ENCODE peak calls at places on chromosomes 4 and X, in eight cellular contexts. E, L, J, S, Q, F, A and C are unnamed samples.

GRCh38 chr4:183118585-183118984 is 19.5 kb downstream of the WWC2 start:
- DNase-seq in J (no peak), Q (no peak), F (no peak), A (peak; percentile 70), E (peak; percentile 68), L (peak; percentile 74), S (no peak), C (peak; percentile 52)

GRCh38 chr4:16897351-16897750 is 1.1 kb downstream of the LDB2 start:
- DNase-seq in F (no peak), L (no peak), J (no peak), S (no peak), A (peak; percentile 21), E (peak; percentile 28), Q (no peak), C (no peak)

GRCh38 chr4:107757860-107758476 is 37.9 kb upstream of the PAPSS1 start:
- DNase-seq in J (no peak), L (no peak), A (peak; percentile 17), E (peak; percentile 65), F (no peak), S (no peak), Q (no peak), C (no peak)

GRCh38 chrX:40996886-40997530 is 88.2 kb upstream of the USP9X start:
- DNase-seq in Q (peak; percentile 46), S (peak; percentile 7), E (peak; percentile 85), F (no peak), L (peak; percentile 37), A (peak; percentile 46), J (peak; percentile 4), C (no peak)

GRCh38 chrX:68831405-68832100 is 2.7 kb downstream of the EFNB1 start:
- DNase-seq in Q (no peak), L (no peak), S (no peak), J (no peak), A (no peak), F (no peak), E (no peak), C (no peak)

GRCh38 chrX:15142084-15142715 is 127.7 kb downstream of the ASB9 start:
- DNase-seq in S (no peak), E (no peak), F (no peak), Q (no peak), A (no peak), J (no peak), L (no peak), C (no peak)

GRCh38 chr4:69308634-69309033 is 28.4 kb downstream of the UGT2B28 start:
- DNase-seq in Q (no peak), L (no peak), F (no peak), E (no peak), S (no peak), J (no peak), A (no peak), C (no peak)

GRCh38 chr4:40546972-40547371 is 82.7 kb downstream of the RBM47 start:
- DNase-seq in L (no peak), F (no peak), Q (no peak), J (no peak), S (no peak), A (no peak), E (no peak), C (no peak)

GRCh38 chrX:131985526-131986049 is 37.5 kb upstream of the STK26 start:
- DNase-seq in S (no peak), J (no peak), E (no peak), F (no peak), L (no peak), Q (no peak), A (peak; percentile 28), C (no peak)

GRCh38 chr4:88630756-88631155 is 38.5 kb downstream of the HERC3 start:
- DNase-seq in E (peak; percentile 78), F (no peak), L (peak; percentile 67), S (no peak), Q (peak; percentile 95), A (no peak), J (no peak), C (peak; percentile 31)

GRCh38 chrX:37800762-37801161 is 20.9 kb downstream of the CYBB start:
- DNase-seq in F (no peak), Q (no peak), A (no peak), L (no peak), J (no peak), E (no peak), S (no peak), C (no peak)

GRCh38 chr4:26751838-26752237 is 108.8 kb upstream of the STIM2 start:
- DNase-seq in J (no peak), A (no peak), Q (no peak), L (no peak), F (no peak), E (no peak), S (no peak), C (no peak)

GRCh38 chr4:43968041-43968440 is 480.6 kb downstream of the KCTD8 start:
- DNase-seq in E (no peak), Q (no peak), J (no peak), S (no peak), L (no peak), F (no peak), A (no peak), C (no peak)

GRCh38 chr4:173505924-173506779 is 23.9 kb downstream of the HAND2 start:
- DNase-seq in A (peak; percentile 81), S (peak; percentile 66), L (peak; percentile 44), Q (peak; percentile 17), J (peak; percentile 66), F (no peak), E (peak; percentile 67), C (no peak)

GRCh38 chr4:1403591-1404572 is 2.4 kb downstream of the NKX1-1 start:
- DNase-seq in A (no peak), S (no peak), F (peak; percentile 37), J (no peak), Q (no peak), E (no peak), L (no peak), C (no peak)

GRCh38 chrX:69033936-69034335 is 131.3 kb downstream of the PJA1 start:
- DNase-seq in J (no peak), F (no peak), E (no peak), Q (no peak), L (no peak), S (no peak), A (no peak), C (no peak)

GRCh38 chr4:37780444-37781133 is 45.9 kb upstream of the PGM2 start:
- DNase-seq in J (peak; percentile 31), S (no peak), A (peak; percentile 11), E (peak; percentile 22), F (peak; percentile 79), L (no peak), Q (peak; percentile 44), C (no peak)

GRCh38 chrX:135086197-135086854 is 34.0 kb downstream of the ETDB start:
- DNase-seq in Q (peak; percentile 32), J (peak; percentile 16), A (peak; percentile 69), E (peak; percentile 70), L (peak; percentile 32), F (peak; percentile 63), S (peak; percentile 55), C (peak; percentile 2)

GRCh38 chr4:159368320-159368719 is 265.4 kb downstream of the RAPGEF2 start:
- DNase-seq in Q (no peak), E (no peak), J (no peak), S (no peak), A (no peak), F (no peak), L (no peak), C (no peak)

GRCh38 chr4:24853142-24853541 is 57.8 kb downstream of the SOD3 start:
- DNase-seq in J (no peak), Q (no peak), A (no peak), S (no peak), E (no peak), F (no peak), L (no peak), C (no peak)

GRCh38 chr4:85681194-85681803 is 206.3 kb downstream of the ARHGAP24 start:
- DNase-seq in A (no peak), E (peak; percentile 99), Q (no peak), F (peak; percentile 65), S (no peak), L (peak; percentile 87), J (peak; percentile 53), C (peak; percentile 97)

DNA sequence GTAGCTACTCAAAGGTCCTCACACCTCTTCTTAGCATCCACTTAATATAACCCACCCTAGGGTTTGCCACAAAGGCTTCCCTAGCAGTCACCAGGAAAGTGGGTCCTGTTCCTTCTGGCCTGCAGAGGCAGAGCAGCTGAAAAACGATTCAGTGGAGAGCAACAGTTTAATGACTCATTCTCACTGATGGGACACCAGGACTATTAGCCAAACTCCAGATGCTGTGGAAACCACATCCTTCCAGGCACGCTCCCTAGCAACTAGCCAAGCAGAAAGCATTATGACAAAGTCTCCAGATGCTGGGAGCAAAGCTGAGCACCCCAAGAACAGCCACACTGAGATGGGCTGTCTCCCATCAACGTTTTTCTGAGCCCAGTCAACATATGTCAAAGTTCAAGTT is 30.3 kb upstream of the UTP14A start:
- DNase-seq in F (no peak), L (peak; percentile 73), E (peak; percentile 70), J (no peak), S (peak; percentile 8), A (no peak), Q (no peak), C (peak; percentile 19)
- TF ChIP-seq CTCF in F (no peak), L (no peak), E (no peak), J (no peak), S (no peak), A (no peak), Q (no peak), C (peak; percentile 16)

GRCh38 chr4:121822796-121823504 is 733 bp downstream of the CCNA2 start:
- DNase-seq in F (peak; percentile 47), A (peak; percentile 52), J (peak; percentile 11), Q (no peak), S (peak; percentile 9), L (peak; percentile 9), E (peak; percentile 24), C (no peak)
- TF ChIP-seq CTCF in F (no peak), A (peak; percentile 34), J (no peak), Q (peak; percentile 13), S (no peak), L (peak; percentile 3), E (peak; percentile 9), C (peak; percentile 16)

DNA sequence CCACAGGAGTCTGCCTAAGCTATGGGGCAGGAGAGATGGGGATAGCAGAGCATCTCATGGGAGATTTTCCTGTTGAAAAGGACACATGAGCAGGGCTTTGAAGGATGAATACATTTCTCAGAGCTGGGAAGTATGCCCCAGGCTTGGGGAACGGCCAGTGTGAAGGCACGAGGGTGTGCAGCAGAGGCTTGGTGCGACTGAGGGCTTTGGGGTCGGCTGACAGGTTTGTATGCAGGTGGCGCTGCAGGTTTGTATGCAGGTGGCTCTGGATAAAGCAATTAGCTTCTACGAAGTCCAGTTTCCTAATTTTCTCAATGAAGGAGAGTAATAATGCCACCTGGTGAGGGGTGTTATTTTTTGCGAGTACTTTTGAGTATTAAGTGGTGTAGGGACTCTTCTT is 6.8 kb upstream of the KIAA0232 start:
- DNase-seq in F (peak; percentile 23), Q (no peak), L (no peak), E (no peak), J (no peak), S (no peak), A (no peak), C (no peak)
- TF ChIP-seq CTCF in F (no peak), Q (no peak), L (no peak), E (no peak), J (no peak), S (no peak), A (no peak), C (no peak)

DNA sequence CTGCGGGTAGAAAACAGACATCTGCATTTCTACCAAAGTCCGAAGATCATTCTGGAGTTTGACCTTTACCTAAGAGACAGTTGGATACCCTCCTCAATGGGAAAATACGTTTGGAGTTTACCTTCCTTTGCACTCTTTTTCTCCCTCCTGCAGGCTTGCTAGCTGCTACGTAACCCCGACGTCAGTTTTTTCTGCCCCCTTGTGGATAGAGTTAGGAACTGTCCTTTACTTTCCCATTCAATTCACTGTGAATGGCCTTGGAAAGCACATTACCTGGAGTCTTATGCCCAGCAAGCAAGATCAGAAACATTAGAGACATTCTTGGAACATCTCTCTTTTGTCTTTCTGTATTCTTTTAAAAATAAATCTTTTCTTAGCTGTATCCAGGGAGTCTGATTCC is 250.7 kb downstream of the NAP1L3 start:
- DNase-seq in L (no peak), A (peak; percentile 76), F (no peak), Q (no peak), J (no peak), S (no peak), E (peak; percentile 6), C (no peak)
- TF ChIP-seq CTCF in L (no peak), A (peak; percentile 78), F (no peak), Q (peak; percentile 59), J (peak; percentile 24), S (no peak), E (no peak), C (no peak)